ENCODE peak calls at places on chromosomes 13 and 19, in four cellular contexts. One of them, this sample, is unnamed.

GRCh38 chr13:31200636-31200970 is 828 bp downstream of the B3GLCT start:
- DNase-seq in H1: no peak
- DNase-seq in HCT116: no peak
- DNase-seq in GM12878: no peak
- DNase-seq in this sample: peak

GRCh38 chr19:1452802-1453524 is 3.0 kb downstream of the APC2 start:
- DNase-seq in H1: no peak
- DNase-seq in HCT116: no peak
- DNase-seq in GM12878: no peak
- DNase-seq in this sample: no peak

GRCh38 chr19:55257461-55258411 is 1.1 kb downstream of the PPP6R1 start:
- DNase-seq in H1: no peak
- DNase-seq in HCT116: no peak
- DNase-seq in GM12878: no peak
- DNase-seq in this sample: peak

GRCh38 chr19:13699786-13700185 is 64.5 kb upstream of the MRI1 start:
- DNase-seq in H1: no peak
- DNase-seq in HCT116: no peak
- DNase-seq in GM12878: no peak
- DNase-seq in this sample: no peak

GRCh38 chr13:111006508-111007031 is 91.7 kb upstream of the ANKRD10 start:
- DNase-seq in H1: no peak
- DNase-seq in HCT116: no peak
- DNase-seq in GM12878: no peak
- DNase-seq in this sample: peak

GRCh38 chr19:7450243-7451223 is 38.3 kb downstream of the PEX11G start:
- DNase-seq in H1: no peak
- DNase-seq in HCT116: peak
- DNase-seq in GM12878: peak
- DNase-seq in this sample: peak

GRCh38 chr13:27797228-27797624 is 4.9 kb downstream of the GSX1 start:
- DNase-seq in H1: no peak
- DNase-seq in HCT116: no peak
- DNase-seq in GM12878: no peak
- DNase-seq in this sample: peak

GRCh38 chr19:42175952-42176648 is 41.4 kb downstream of the DEDD2 start:
- DNase-seq in H1: no peak
- DNase-seq in HCT116: no peak
- DNase-seq in GM12878: no peak
- DNase-seq in this sample: no peak

GRCh38 chr19:45906221-45906620 is 3.8 kb upstream of the MYPOP start:
- DNase-seq in H1: no peak
- DNase-seq in HCT116: no peak
- DNase-seq in GM12878: no peak
- DNase-seq in this sample: no peak

GRCh38 chr19:14370169-14370998 is 10.9 kb upstream of the ADGRE5 start:
- DNase-seq in H1: no peak
- DNase-seq in HCT116: no peak
- DNase-seq in GM12878: no peak
- DNase-seq in this sample: peak

GRCh38 chr19:14577885-14578427 is 4.9 kb upstream of the CLEC17A start:
- DNase-seq in H1: no peak
- DNase-seq in HCT116: no peak
- DNase-seq in GM12878: peak
- DNase-seq in this sample: peak

GRCh38 chr19:51394045-51394836 is 3.9 kb upstream of the C19orf84 start:
- DNase-seq in H1: peak
- DNase-seq in HCT116: peak
- DNase-seq in GM12878: peak
- DNase-seq in this sample: peak

GRCh38 chr19:51402117-51402516 is 11.7 kb upstream of the C19orf84 start:
- DNase-seq in H1: no peak
- DNase-seq in HCT116: no peak
- DNase-seq in GM12878: no peak
- DNase-seq in this sample: no peak

GRCh38 chr19:51396175-51396574 is 5.8 kb upstream of the C19orf84 start:
- DNase-seq in H1: no peak
- DNase-seq in HCT116: no peak
- DNase-seq in GM12878: no peak
- DNase-seq in this sample: no peak

GRCh38 chr19:51398096-51398704 is 7.8 kb upstream of the C19orf84 start:
- DNase-seq in H1: no peak
- DNase-seq in HCT116: no peak
- DNase-seq in GM12878: no peak
- DNase-seq in this sample: peak
- TF ChIP-seq EGR1 in H1: no peak
- TF ChIP-seq EGR1 in HCT116: no peak
- TF ChIP-seq EGR1 in GM12878: no peak
- TF ChIP-seq EGR1 in this sample: no peak

DNA sequence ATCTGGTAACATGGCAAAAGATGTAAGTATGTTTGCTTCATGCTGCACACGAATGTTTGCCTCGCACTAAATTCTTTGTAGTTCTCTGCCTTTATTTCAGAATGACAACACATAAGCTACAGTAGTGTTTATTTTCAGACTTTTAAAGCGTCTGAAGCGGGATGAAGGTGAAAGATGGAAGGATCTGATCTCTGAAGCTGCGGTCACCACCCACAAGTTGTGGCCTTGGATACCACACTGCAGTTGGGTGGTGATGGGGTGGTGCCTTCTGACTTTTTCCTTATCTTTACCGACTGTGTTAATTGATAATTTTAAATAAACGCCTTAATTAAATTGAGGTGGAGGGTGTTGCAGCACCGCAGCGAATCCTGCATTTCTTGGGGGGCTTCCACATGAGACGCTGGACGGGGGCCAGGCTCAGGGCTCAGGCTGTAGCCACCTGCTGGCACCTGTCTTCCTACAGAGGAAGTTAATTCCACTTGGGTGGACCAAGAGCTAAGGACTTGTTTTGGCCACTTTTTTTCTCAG is 1.3 kb downstream of the TFDP1 start:
- DNase-seq in H1: no peak
- DNase-seq in HCT116: no peak
- DNase-seq in GM12878: no peak
- DNase-seq in this sample: peak
- TF ChIP-seq EGR1 in H1: no peak
- TF ChIP-seq EGR1 in HCT116: no peak
- TF ChIP-seq EGR1 in GM12878: no peak
- TF ChIP-seq EGR1 in this sample: no peak

GRCh38 chr13:105343134-105343806 is 1192.2 kb downstream of the EFNB2 start:
- DNase-seq in H1: no peak
- DNase-seq in HCT116: no peak
- DNase-seq in GM12878: no peak
- DNase-seq in this sample: no peak
- TF ChIP-seq EGR1 in H1: no peak
- TF ChIP-seq EGR1 in HCT116: no peak
- TF ChIP-seq EGR1 in GM12878: no peak
- TF ChIP-seq EGR1 in this sample: no peak

GRCh38 chr13:107210216-107211010 is 642.5 kb upstream of the ARGLU1 start:
- DNase-seq in H1: no peak
- DNase-seq in HCT116: no peak
- DNase-seq in GM12878: no peak
- DNase-seq in this sample: no peak
- TF ChIP-seq EGR1 in H1: no peak
- TF ChIP-seq EGR1 in HCT116: no peak
- TF ChIP-seq EGR1 in GM12878: no peak
- TF ChIP-seq EGR1 in this sample: no peak

This sample was measured in K562.